ENCODE peak calls at places on chromosomes 4 and X, in six cellular contexts. One of them, this sample, is unnamed.
A peak's percentile ranks its signal among the peaks of the same experiment; 100 is the strongest.

GRCh38 chrX:41178201-41178600 is 93.0 kb downstream of the USP9X start:
- DNase-seq in HepG2: no peak
- DNase-seq in heart left ventricle: no peak
- DNase-seq in breast epithelium: no peak
- DNase-seq in Panc1: no peak
- DNase-seq in Peyer's patch: no peak
- DNase-seq in this sample: no peak

GRCh38 chr4:41098093-41098492 is 116.2 kb downstream of the APBB2 start:
- DNase-seq in Peyer's patch: no peak
- DNase-seq in heart left ventricle: no peak
- DNase-seq in breast epithelium: no peak
- DNase-seq in Panc1: no peak
- DNase-seq in HepG2: no peak
- DNase-seq in this sample: no peak

GRCh38 chr4:52299120-52299519 is 248.0 kb downstream of the SPATA18 start:
- DNase-seq in Panc1: no peak
- DNase-seq in Peyer's patch: no peak
- DNase-seq in HepG2: no peak
- DNase-seq in heart left ventricle: no peak
- DNase-seq in breast epithelium: no peak
- DNase-seq in this sample: no peak

GRCh38 chr4:6782846-6783110 is 251 bp downstream of the KIAA0232 start:
- DNase-seq in HepG2: no peak
- DNase-seq in breast epithelium: no peak
- DNase-seq in Panc1: no peak
- DNase-seq in heart left ventricle: no peak
- DNase-seq in Peyer's patch: no peak
- DNase-seq in this sample: no peak

GRCh38 chrX:150161092-150161672 is 201.9 kb upstream of the MAMLD1 start:
- DNase-seq in heart left ventricle: no peak
- DNase-seq in HepG2: no peak
- DNase-seq in Panc1: no peak
- DNase-seq in Peyer's patch: no peak
- DNase-seq in breast epithelium: no peak
- DNase-seq in this sample: no peak

GRCh38 chr4:107035711-107036601 is at the start of gene DKK2:
- DNase-seq in HepG2: no peak
- DNase-seq in Panc1: no peak
- DNase-seq in heart left ventricle: no peak
- DNase-seq in breast epithelium: no peak
- DNase-seq in Peyer's patch: no peak
- DNase-seq in this sample: peak; percentile 66

GRCh38 chr4:118367872-118368271 is 15.1 kb upstream of the PRSS12 start:
- DNase-seq in Peyer's patch: no peak
- DNase-seq in breast epithelium: no peak
- DNase-seq in heart left ventricle: no peak
- DNase-seq in HepG2: no peak
- DNase-seq in Panc1: no peak
- DNase-seq in this sample: no peak

GRCh38 chrX:11533211-11533651 is 132.5 kb downstream of the ARHGAP6 start:
- DNase-seq in heart left ventricle: no peak
- DNase-seq in Peyer's patch: no peak
- DNase-seq in HepG2: peak; percentile 68
- DNase-seq in breast epithelium: no peak
- DNase-seq in Panc1: peak; percentile 32
- DNase-seq in this sample: peak; percentile 46

GRCh38 chrX:31036895-31037294 is 34.9 kb downstream of the FTHL17 start:
- DNase-seq in HepG2: peak; percentile 42
- DNase-seq in heart left ventricle: peak; percentile 44
- DNase-seq in breast epithelium: no peak
- DNase-seq in Peyer's patch: no peak
- DNase-seq in Panc1: peak; percentile 27
- DNase-seq in this sample: peak; percentile 71

GRCh38 chrX:10631416-10632145 is 11.2 kb upstream of the MID1 start:
- DNase-seq in Panc1: no peak
- DNase-seq in breast epithelium: no peak
- DNase-seq in heart left ventricle: no peak
- DNase-seq in Peyer's patch: no peak
- DNase-seq in HepG2: no peak
- DNase-seq in this sample: no peak

GRCh38 chrX:150282953-150283352 is 80.2 kb upstream of the MAMLD1 start:
- DNase-seq in HepG2: no peak
- DNase-seq in Panc1: no peak
- DNase-seq in Peyer's patch: no peak
- DNase-seq in breast epithelium: no peak
- DNase-seq in heart left ventricle: no peak
- DNase-seq in this sample: no peak

GRCh38 chr4:153341575-153342090 is 2.9 kb upstream of the MND1 start:
- DNase-seq in Peyer's patch: no peak
- DNase-seq in breast epithelium: no peak
- DNase-seq in HepG2: peak; percentile 7
- DNase-seq in Panc1: no peak
- DNase-seq in heart left ventricle: no peak
- DNase-seq in this sample: no peak

GRCh38 chr4:88062311-88062710 is 54.9 kb downstream of the PKD2 start:
- DNase-seq in Panc1: no peak
- DNase-seq in heart left ventricle: no peak
- DNase-seq in Peyer's patch: no peak
- DNase-seq in breast epithelium: no peak
- DNase-seq in HepG2: no peak
- DNase-seq in this sample: no peak

GRCh38 chr4:88063634-88064296 is 56.3 kb downstream of the PKD2 start:
- DNase-seq in Peyer's patch: no peak
- DNase-seq in Panc1: no peak
- DNase-seq in breast epithelium: no peak
- DNase-seq in HepG2: no peak
- DNase-seq in heart left ventricle: no peak
- DNase-seq in this sample: no peak

GRCh38 chr4:88062843-88063242 is 55.4 kb downstream of the PKD2 start:
- DNase-seq in HepG2: peak; percentile 25
- DNase-seq in breast epithelium: no peak
- DNase-seq in Peyer's patch: no peak
- DNase-seq in Panc1: no peak
- DNase-seq in heart left ventricle: no peak
- DNase-seq in this sample: no peak

GRCh38 chr4:88060431-88060830 is 53.0 kb downstream of the PKD2 start:
- DNase-seq in heart left ventricle: no peak
- DNase-seq in breast epithelium: no peak
- DNase-seq in HepG2: no peak
- DNase-seq in Peyer's patch: no peak
- DNase-seq in Panc1: no peak
- DNase-seq in this sample: no peak

GRCh38 chr4:88064410-88064809 is 57.0 kb downstream of the PKD2 start:
- DNase-seq in HepG2: no peak
- DNase-seq in Panc1: no peak
- DNase-seq in heart left ventricle: no peak
- DNase-seq in breast epithelium: no peak
- DNase-seq in Peyer's patch: no peak
- DNase-seq in this sample: no peak
- H3K36me3 ChIP-seq in HepG2: peaks cover 14% of the 10 kb centered on the region
- H3K36me3 ChIP-seq in Panc1: peaks cover 2% of the 10 kb centered on the region
- H3K36me3 ChIP-seq in heart left ventricle: peaks cover 97% of the 10 kb centered on the region
- H3K36me3 ChIP-seq in breast epithelium: peaks cover 7% of the 10 kb centered on the region
- H3K36me3 ChIP-seq in Peyer's patch: no peaks in the 10 kb centered on the region
- H3K36me3 ChIP-seq in this sample: peaks cover 40% of the 10 kb centered on the region

GRCh38 chrX:129490330-129490729 is 33.0 kb downstream of the SMARCA1 start:
- DNase-seq in heart left ventricle: no peak
- DNase-seq in Peyer's patch: no peak
- DNase-seq in Panc1: no peak
- DNase-seq in HepG2: no peak
- DNase-seq in breast epithelium: no peak
- DNase-seq in this sample: no peak
- H3K36me3 ChIP-seq in heart left ventricle: peaks cover 95% of the 10 kb centered on the region
- H3K36me3 ChIP-seq in Peyer's patch: no peaks in the 10 kb centered on the region
- H3K36me3 ChIP-seq in Panc1: peaks cover 53% of the 10 kb centered on the region
- H3K36me3 ChIP-seq in HepG2: peaks cover 49% of the 10 kb centered on the region
- H3K36me3 ChIP-seq in breast epithelium: no peaks in the 10 kb centered on the region
- H3K36me3 ChIP-seq in this sample: peaks cover 26% of the 10 kb centered on the region

GRCh38 chr4:17816142-17816541 is 5.4 kb downstream of the NCAPG start:
- DNase-seq in HepG2: no peak
- DNase-seq in Panc1: no peak
- DNase-seq in heart left ventricle: no peak
- DNase-seq in Peyer's patch: no peak
- DNase-seq in breast epithelium: no peak
- DNase-seq in this sample: no peak
- H3K36me3 ChIP-seq in HepG2: peaks cover 28% of the 10 kb centered on the region
- H3K36me3 ChIP-seq in Panc1: peaks cover 16% of the 10 kb centered on the region
- H3K36me3 ChIP-seq in heart left ventricle: no peaks in the 10 kb centered on the region
- H3K36me3 ChIP-seq in Peyer's patch: no peaks in the 10 kb centered on the region
- H3K36me3 ChIP-seq in breast epithelium: no peaks in the 10 kb centered on the region
- H3K36me3 ChIP-seq in this sample: peaks cover 34% of the 10 kb centered on the region

DNA sequence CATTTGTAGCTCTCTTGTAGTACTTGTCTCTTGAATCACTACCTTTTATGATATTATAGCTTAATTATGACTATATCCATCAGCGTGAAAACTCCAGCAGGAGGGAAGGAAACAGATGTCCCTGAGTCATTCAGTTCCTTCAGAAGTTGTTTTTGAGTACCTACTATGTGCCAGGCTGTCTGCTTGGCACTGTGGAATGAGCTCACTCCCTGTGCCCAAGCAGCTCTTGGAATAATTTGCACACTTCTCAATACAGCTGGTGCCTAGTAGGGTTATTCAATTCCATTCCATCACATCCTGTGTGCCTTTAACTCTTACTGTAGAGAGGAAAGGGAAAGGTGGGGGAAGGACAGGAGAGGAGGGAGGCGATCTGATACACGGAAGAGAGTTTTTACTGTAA is 77.1 kb downstream of the NFKB1 start:
- DNase-seq in HepG2: no peak
- DNase-seq in Panc1: no peak
- DNase-seq in heart left ventricle: no peak
- DNase-seq in Peyer's patch: no peak
- DNase-seq in breast epithelium: no peak
- DNase-seq in this sample: no peak
- H3K36me3 ChIP-seq in HepG2: peaks cover 39% of the 10 kb centered on the region
- H3K36me3 ChIP-seq in Panc1: peaks cover 4% of the 10 kb centered on the region
- H3K36me3 ChIP-seq in heart left ventricle: peaks cover 68% of the 10 kb centered on the region
- H3K36me3 ChIP-seq in Peyer's patch: no peaks in the 10 kb centered on the region
- H3K36me3 ChIP-seq in breast epithelium: no peaks in the 10 kb centered on the region
- H3K36me3 ChIP-seq in this sample: no peaks in the 10 kb centered on the region

DNA sequence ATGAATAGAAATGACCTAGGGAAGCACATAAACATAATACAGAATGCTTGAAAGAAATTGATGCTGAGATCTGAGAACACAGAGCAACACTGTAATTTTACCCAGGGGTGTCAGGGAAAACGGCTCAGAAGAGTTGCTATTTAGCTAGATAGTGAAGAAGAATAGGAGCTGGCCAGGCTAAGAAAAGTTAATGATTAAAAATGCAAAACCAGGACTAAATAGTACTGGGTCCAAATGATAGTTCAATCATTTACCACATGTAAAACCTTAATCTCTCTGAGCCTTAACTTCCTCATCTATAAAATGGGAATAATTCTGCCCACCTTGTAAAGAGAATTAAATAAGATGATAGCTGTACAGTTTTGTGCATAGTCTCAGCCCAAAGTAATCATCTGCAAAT is 97.1 kb downstream of the PARM1 start:
- DNase-seq in heart left ventricle: no peak
- DNase-seq in Panc1: no peak
- DNase-seq in breast epithelium: no peak
- DNase-seq in HepG2: no peak
- DNase-seq in Peyer's patch: no peak
- DNase-seq in this sample: no peak
- H3K36me3 ChIP-seq in heart left ventricle: no peaks in the 10 kb centered on the region
- H3K36me3 ChIP-seq in Panc1: no peaks in the 10 kb centered on the region
- H3K36me3 ChIP-seq in breast epithelium: no peaks in the 10 kb centered on the region
- H3K36me3 ChIP-seq in HepG2: no peaks in the 10 kb centered on the region
- H3K36me3 ChIP-seq in Peyer's patch: no peaks in the 10 kb centered on the region
- H3K36me3 ChIP-seq in this sample: no peaks in the 10 kb centered on the region

DNA sequence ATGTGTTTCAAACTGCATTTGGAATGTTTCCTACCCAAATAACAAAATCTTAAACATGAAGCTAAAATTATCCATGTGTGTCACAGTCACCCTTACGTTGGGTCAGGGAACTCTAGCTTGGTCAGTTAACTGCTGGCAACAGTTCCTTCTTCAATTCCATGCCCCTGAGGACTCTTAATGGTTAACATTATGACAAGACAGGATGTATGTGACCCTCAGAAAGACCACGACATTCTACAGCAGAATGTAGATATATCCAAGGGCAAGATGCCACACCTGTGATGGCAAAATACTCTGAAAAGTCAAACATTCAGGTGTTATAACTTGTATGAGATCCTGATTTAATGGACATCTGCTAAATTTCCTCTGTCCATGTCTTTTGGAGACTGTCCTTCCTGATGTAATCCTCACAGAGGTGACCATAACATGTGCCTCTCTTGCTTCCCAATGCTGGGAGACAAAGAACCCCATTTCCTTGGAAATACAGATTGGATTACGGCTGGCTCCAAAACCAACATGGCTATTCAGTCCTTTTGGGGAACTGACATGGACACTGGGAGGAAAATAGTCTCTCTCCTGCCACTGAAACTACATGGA is 39.1 kb downstream of the YTHDC1 start:
- DNase-seq in Peyer's patch: no peak
- DNase-seq in Panc1: no peak
- DNase-seq in heart left ventricle: no peak
- DNase-seq in HepG2: no peak
- DNase-seq in breast epithelium: no peak
- DNase-seq in this sample: no peak
- H3K36me3 ChIP-seq in Peyer's patch: no peaks in the 10 kb centered on the region
- H3K36me3 ChIP-seq in Panc1: peaks cover 19% of the 10 kb centered on the region
- H3K36me3 ChIP-seq in heart left ventricle: peaks cover 53% of the 10 kb centered on the region
- H3K36me3 ChIP-seq in HepG2: peaks cover 21% of the 10 kb centered on the region
- H3K36me3 ChIP-seq in breast epithelium: peaks cover 14% of the 10 kb centered on the region
- H3K36me3 ChIP-seq in this sample: peaks cover 35% of the 10 kb centered on the region

GRCh38 chr4:2672700-2673099 is 83.4 kb downstream of the TNIP2 start:
- DNase-seq in heart left ventricle: no peak
- DNase-seq in HepG2: no peak
- DNase-seq in Peyer's patch: no peak
- DNase-seq in breast epithelium: no peak
- DNase-seq in Panc1: no peak
- DNase-seq in this sample: no peak
- H3K36me3 ChIP-seq in heart left ventricle: peaks cover 85% of the 10 kb centered on the region
- H3K36me3 ChIP-seq in HepG2: peaks cover 72% of the 10 kb centered on the region
- H3K36me3 ChIP-seq in Peyer's patch: no peaks in the 10 kb centered on the region
- H3K36me3 ChIP-seq in breast epithelium: peaks cover 5% of the 10 kb centered on the region
- H3K36me3 ChIP-seq in Panc1: peaks cover 13% of the 10 kb centered on the region
- H3K36me3 ChIP-seq in this sample: peaks cover 37% of the 10 kb centered on the region

DNA sequence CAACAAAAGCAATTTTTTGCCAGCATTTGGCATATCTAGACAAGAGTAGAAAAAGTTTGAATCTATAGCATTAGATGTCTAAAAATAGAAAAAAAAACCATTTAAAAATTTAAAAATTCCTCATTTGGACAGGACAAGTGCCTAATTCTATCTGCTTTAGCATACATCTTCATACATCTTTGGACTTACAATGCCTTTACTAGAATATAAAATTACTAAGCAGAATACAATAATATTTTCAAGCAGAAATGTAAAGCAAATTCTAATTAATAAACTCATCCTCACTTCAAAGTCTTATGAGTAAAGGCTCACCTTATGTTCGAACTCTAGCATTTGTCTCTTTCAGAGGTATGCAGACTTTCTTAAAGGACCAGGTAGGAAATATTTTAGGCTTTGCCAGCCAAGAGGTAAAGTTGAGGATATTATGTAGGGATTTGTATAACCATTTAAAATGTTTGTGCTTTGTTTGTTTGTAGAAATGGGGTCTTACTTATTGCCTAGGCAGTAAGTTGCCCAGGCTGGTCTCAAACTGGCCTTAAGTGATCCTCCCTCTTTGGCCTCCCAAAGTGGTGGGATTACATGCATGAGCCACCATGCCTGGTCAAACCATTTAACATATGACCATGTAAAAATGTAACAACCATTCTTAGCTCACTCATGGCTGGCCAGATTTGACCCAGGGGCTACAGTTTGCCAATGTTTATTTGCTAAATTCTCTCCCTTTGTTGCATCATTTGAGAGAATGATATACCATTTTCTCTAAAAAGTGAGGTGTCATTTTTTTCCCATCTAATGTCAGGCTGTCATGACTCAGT is 29.1 kb downstream of the UGDH start:
- DNase-seq in HepG2: no peak
- DNase-seq in breast epithelium: no peak
- DNase-seq in Panc1: no peak
- DNase-seq in heart left ventricle: no peak
- DNase-seq in Peyer's patch: no peak
- DNase-seq in this sample: no peak
- H3K36me3 ChIP-seq in HepG2: peaks cover 36% of the 10 kb centered on the region
- H3K36me3 ChIP-seq in breast epithelium: peaks cover 8% of the 10 kb centered on the region
- H3K36me3 ChIP-seq in Panc1: peaks cover 23% of the 10 kb centered on the region
- H3K36me3 ChIP-seq in heart left ventricle: peaks cover 48% of the 10 kb centered on the region
- H3K36me3 ChIP-seq in Peyer's patch: no peaks in the 10 kb centered on the region
- H3K36me3 ChIP-seq in this sample: peaks cover 13% of the 10 kb centered on the region

This sample was measured in neural progenitor cell.